ENCODE peak calls at places on chromosomes 12 and 14, in five cellular contexts. Y is omental fat pad, N is AG09309, B is NCI-H2107, K is OCI-LY7. O is an unnamed sample.

GRCh38 chr14:23548351-23549318 is 2.9 kb downstream of the ZFHX2 start:
- DNase-seq in B (no peak), K (no peak), Y (no peak), N (no peak), O (no peak)

GRCh38 chr14:85438001-85438400 is 91.9 kb upstream of the FLRT2 start:
- DNase-seq in Y (no peak), B (no peak), K (no peak), N (no peak), O (no peak)

GRCh38 chr14:69048456-69048855 is 69.4 kb upstream of the ACTN1 start:
- DNase-seq in Y (no peak), N (no peak), K (no peak), B (peak; percentile 76), O (no peak)

GRCh38 chr12:130993759-130994670 is 40.3 kb downstream of the ADGRD1 start:
- DNase-seq in B (no peak), Y (no peak), N (no peak), K (peak; percentile 36), O (no peak)

GRCh38 chr12:53103860-53104305 is 597 bp downstream of the SOAT2 start:
- DNase-seq in K (peak; percentile 72), N (no peak), Y (no peak), B (no peak), O (no peak)

GRCh38 chr14:96065661-96066459 is 26.7 kb downstream of the C14orf132 start:
- DNase-seq in K (no peak), Y (no peak), N (no peak), B (no peak), O (peak; percentile 61)

GRCh38 chr12:51124504-51124903 is 41.1 kb upstream of the CSRNP2 start:
- DNase-seq in Y (no peak), K (no peak), N (no peak), B (no peak), O (no peak)

GRCh38 chr12:52171950-52172512 is 19.8 kb downstream of the KRT80 start:
- DNase-seq in N (no peak), B (no peak), Y (no peak), K (no peak), O (peak; percentile 67)

GRCh38 chr14:36096090-36096489 is 80.4 kb downstream of the PTCSC3 start:
- DNase-seq in B (no peak), Y (no peak), K (no peak), N (no peak), O (no peak)

GRCh38 chr12:115623764-115624334 is 653.6 kb downstream of the MED13L start:
- DNase-seq in Y (no peak), B (no peak), N (no peak), K (no peak), O (peak; percentile 58)

GRCh38 chr14:24692382-24693352 is 58.7 kb upstream of the GZMB start:
- DNase-seq in K (no peak), Y (no peak), B (no peak), N (no peak), O (no peak)

GRCh38 chr14:65927871-65928270 is 515.3 kb downstream of the FUT8 start:
- DNase-seq in K (no peak), Y (no peak), B (peak; percentile 81), N (no peak), O (no peak)

GRCh38 chr12:93549174-93549573 is 23.3 kb upstream of the SOCS2 start:
- DNase-seq in B (no peak), N (no peak), K (no peak), Y (no peak), O (no peak)

GRCh38 chr14:95727084-95727700 is 13.3 kb upstream of the TCL1A start:
- DNase-seq in Y (no peak), B (peak; percentile 20), N (no peak), K (no peak), O (no peak)

O was measured in glutamatergic neuron.